ENCODE peak calls at places on chromosomes 1 and 21, in six cellular contexts. V is heart right ventricle, D is adipocyte, K is ovary, U is mammary epithelial cell, T is psoas muscle. W is an unnamed sample. For H3K9me3, the result is how much of the 10 kb centered on the place peaks cover.

GRCh38 chr1:231679109-231679508 is 52.5 kb downstream of the DISC1 start:
- DNase-seq in V (no peak), D (no peak), K (no peak), U (no peak), T (no peak), W (no peak)

GRCh38 chr1:162304736-162305135 is 71.9 kb downstream of the SPATA46 start:
- DNase-seq in V (no peak), D (no peak), K (no peak), U (no peak), T (no peak), W (no peak)

GRCh38 chr1:166489670-166490436 is 323.1 kb upstream of the FAM78B start:
- DNase-seq in V (no peak), D (no peak), K (no peak), U (no peak), T (peak), W (no peak)

GRCh38 chr1:170017478-170017877 is 57.0 kb downstream of the KIFAP3 start:
- DNase-seq in V (no peak), D (no peak), K (no peak), U (no peak), T (no peak), W (no peak)

GRCh38 chr21:29245104-29245643 is 53.5 kb upstream of the BACH1 start:
- DNase-seq in V (no peak), D (no peak), K (no peak), U (no peak), T (no peak), W (no peak)

GRCh38 chr1:209130886-209131285 is 452.6 kb upstream of the CAMK1G start:
- DNase-seq in V (no peak), D (no peak), K (no peak), U (no peak), T (no peak), W (no peak)

GRCh38 chr1:209601809-209602657 is 18.5 kb downstream of the CAMK1G start:
- DNase-seq in V (no peak), D (peak), K (no peak), U (peak), T (no peak), W (no peak)

GRCh38 chr1:212030936-212031528 is 4.3 kb downstream of the INTS7 start:
- DNase-seq in V (no peak), D (peak), K (no peak), U (peak), T (no peak), W (no peak)

GRCh38 chr1:151534662-151535278 is 5.3 kb upstream of the TUFT1 start:
- DNase-seq in V (peak), D (peak), K (peak), U (peak), T (peak), W (peak)

GRCh38 chr1:212229654-212230053 is 55.6 kb upstream of the PPP2R5A start:
- DNase-seq in V (no peak), D (peak), K (no peak), U (peak), T (no peak), W (no peak)

GRCh38 chr1:160097196-160097910 is 1.1 kb downstream of the IGSF8 start:
- DNase-seq in V (no peak), D (no peak), K (no peak), U (no peak), T (no peak), W (no peak)

GRCh38 chr1:99672500-99673213 is 26.7 kb downstream of the PALMD start:
- DNase-seq in V (peak), D (no peak), K (peak), U (no peak), T (peak), W (no peak)

GRCh38 chr1:33459766-33460543 is 12.5 kb upstream of the ZSCAN20 start:
- DNase-seq in V (no peak), D (no peak), K (no peak), U (peak), T (no peak), W (no peak)

GRCh38 chr21:34517491-34518245 is 5.7 kb upstream of the KCNE1 start:
- DNase-seq in V (no peak), D (no peak), K (no peak), U (no peak), T (no peak), W (no peak)

GRCh38 chr1:154324669-154325582 is at the start of gene ATP8B2:
- DNase-seq in V (peak), D (peak), K (peak), U (peak), T (peak), W (peak)

GRCh38 chr1:182236651-182237077 is 154.9 kb downstream of the GLUL start:
- DNase-seq in V (no peak), D (no peak), K (no peak), U (no peak), T (no peak), W (no peak)

GRCh38 chr1:109254621-109255096 is 5.3 kb downstream of the CELSR2 start:
- DNase-seq in V (no peak), D (no peak), K (no peak), U (no peak), T (no peak), W (no peak)

GRCh38 chr21:36211660-36212512 is 55.3 kb downstream of the DOP1B start:
- DNase-seq in V (no peak), D (peak), K (no peak), U (peak), T (no peak), W (no peak)

GRCh38 chr1:215888159-215888558 is 321.1 kb downstream of the KCTD3 start:
- DNase-seq in V (no peak), D (peak), K (no peak), U (no peak), T (no peak), W (no peak)

DNA sequence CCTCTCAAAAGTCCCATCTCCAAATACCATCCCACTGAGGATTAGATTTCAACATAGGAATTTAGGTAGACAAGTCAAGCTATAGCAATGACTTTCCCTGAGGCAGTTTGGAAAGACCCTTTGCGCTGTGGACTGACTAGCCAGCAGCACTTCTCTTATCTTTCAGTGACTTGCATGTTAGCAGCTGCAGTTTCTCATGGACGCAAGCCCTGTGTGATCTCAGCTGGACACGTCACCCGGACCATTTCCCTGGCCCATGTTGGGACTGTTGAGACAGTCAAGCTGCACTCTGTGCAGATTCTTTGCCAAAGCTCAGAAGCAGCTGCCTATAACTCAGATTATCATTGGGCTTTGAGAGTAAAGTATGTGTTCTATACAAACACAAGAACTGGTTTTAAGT is 408.2 kb upstream of the USP24 start:
- DNase-seq in V (peak), D (no peak), K (peak), U (no peak), T (peak), W (peak)
- H3K9me3 ChIP-seq in V (under half), D (under half), K (under half), U (under half), T (under half), W (under half)

GRCh38 chr1:53545663-53546408 is 86.6 kb downstream of the DMRTB1 start:
- DNase-seq in V (no peak), D (no peak), K (peak), U (no peak), T (peak), W (no peak)
- H3K9me3 ChIP-seq in V (under half), D (under half), K (under half), U (under half), T (under half), W (under half)

GRCh38 chr1:80021891-80022290 is 1015.4 kb upstream of the ADGRL4 start:
- DNase-seq in V (no peak), D (no peak), K (no peak), U (no peak), T (no peak), W (no peak)
- H3K9me3 ChIP-seq in V (under half), D (under half), K (under half), U (under half), T (under half), W (under half)

DNA sequence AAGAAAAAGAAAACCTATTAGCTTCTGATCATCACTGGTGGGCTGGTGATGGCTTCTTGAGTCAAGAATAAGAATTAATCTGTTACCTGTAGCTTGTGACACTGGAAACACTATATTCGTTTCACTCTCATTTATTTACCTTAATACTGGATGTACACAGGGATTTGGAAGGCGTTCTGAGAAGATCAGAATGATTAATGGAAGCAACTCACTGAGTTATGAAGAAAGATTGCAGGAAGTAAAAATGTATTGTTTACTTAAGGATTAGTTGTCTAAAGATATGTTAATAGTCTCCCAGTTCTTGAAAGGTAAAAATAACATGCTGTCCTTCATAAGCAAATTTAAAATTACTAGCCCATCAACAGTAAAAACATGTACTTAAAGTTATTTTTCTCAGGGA is 644.9 kb upstream of the NCAM2 start:
- DNase-seq in V (no peak), D (no peak), K (no peak), U (no peak), T (no peak), W (no peak)
- H3K9me3 ChIP-seq in V (under half), D (under half), K (under half), U (under half), T (under half), W (under half)

GRCh38 chr21:38227401-38227800 is 29.4 kb upstream of the KCNJ15 start:
- DNase-seq in V (no peak), D (no peak), K (no peak), U (peak), T (no peak), W (no peak)
- H3K9me3 ChIP-seq in V (half or more), D (half or more), K (under half), U (under half), T (under half), W (under half)

GRCh38 chr1:36391271-36391670 is 5.5 kb upstream of the STK40 start:
- DNase-seq in V (no peak), D (no peak), K (no peak), U (no peak), T (no peak), W (no peak)
- H3K9me3 ChIP-seq in V (under half), D (under half), K (under half), U (under half), T (under half), W (under half)

GRCh38 chr1:3028531-3029282 is 7.4 kb downstream of the ACTRT2 start:
- DNase-seq in V (no peak), D (no peak), K (no peak), U (no peak), T (no peak), W (no peak)

GRCh38 chr1:3024588-3024987 is 3.3 kb downstream of the ACTRT2 start:
- DNase-seq in V (no peak), D (no peak), K (no peak), U (no peak), T (no peak), W (no peak)

GRCh38 chr1:3027611-3028371 is 6.5 kb downstream of the ACTRT2 start:
- DNase-seq in V (no peak), D (no peak), K (no peak), U (no peak), T (no peak), W (no peak)

GRCh38 chr1:3026124-3026523 is 4.9 kb downstream of the ACTRT2 start:
- DNase-seq in V (no peak), D (no peak), K (no peak), U (no peak), T (no peak), W (no peak)

DNA sequence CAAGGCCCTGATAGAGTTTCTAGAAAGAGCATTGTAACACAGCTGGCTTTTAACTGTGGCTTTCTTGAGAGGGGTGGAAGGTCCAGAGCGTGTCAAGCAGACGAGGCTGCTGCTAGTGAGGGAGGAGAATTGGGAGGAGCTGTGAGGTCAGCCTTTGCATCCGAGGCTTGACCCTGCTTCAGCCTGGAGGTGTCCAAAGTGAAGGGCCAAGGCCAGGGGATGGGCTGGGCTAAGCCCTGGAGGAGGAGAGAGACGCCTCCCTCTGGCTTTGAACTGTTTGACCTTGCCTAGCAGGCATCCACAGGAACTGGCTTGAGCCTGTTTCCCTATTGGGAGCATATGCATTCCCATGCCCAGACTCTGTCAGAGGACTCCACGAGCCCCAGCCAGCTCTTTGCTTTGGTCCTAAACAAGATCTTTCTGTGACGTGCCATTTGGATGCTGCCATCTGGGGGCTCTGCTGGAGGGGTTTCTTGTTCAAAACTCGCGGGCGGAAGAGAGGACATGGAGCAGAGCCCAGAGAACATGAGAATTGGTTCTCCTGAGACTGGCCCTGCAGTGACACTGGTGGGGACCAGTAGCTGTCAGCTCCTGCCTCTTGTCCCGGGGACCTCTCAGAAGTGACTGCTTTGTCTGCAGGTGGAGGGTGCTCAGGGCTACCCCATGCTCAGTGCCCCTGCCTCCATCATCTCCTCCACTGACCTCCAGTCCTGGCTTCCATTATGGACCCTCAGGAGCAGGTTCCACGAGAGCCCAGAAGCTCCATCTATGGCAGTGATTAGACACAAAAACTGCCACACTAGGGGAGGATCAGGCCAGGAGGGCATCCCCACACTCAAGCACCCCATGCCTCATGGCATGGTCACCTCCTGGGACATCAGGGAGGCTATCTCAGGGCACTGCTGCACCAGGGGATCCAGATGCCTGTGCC is 5.6 kb downstream of the ACTRT2 start:
- DNase-seq in V (no peak), D (no peak), K (no peak), U (no peak), T (no peak), W (no peak)
- H3K9me3 ChIP-seq in V (under half), D (under half), K (under half), U (under half), T (under half), W (under half)

DNA sequence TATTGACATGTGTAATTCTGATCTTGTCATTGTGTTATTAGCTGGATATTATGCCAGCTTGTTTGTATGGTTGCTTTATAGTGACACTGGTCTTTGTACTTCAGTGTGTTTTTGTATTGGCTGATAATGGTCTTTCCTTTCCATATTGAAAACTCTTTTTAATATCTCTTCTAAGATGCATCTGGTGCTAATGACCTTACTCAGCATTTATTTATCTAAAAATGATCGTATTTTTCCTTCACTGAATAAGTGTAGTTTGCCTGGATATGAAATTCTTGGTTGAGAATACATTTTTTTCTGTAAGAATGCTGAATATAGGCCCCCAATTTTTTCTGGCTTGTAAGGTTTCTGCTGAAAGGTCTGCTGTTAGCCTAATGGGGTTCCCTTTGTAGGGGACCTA is 465.5 kb upstream of the TMPRSS15 start:
- DNase-seq in V (no peak), D (no peak), K (no peak), U (no peak), T (no peak), W (no peak)
- H3K9me3 ChIP-seq in V (under half), D (under half), K (under half), U (under half), T (under half), W (under half)

DNA sequence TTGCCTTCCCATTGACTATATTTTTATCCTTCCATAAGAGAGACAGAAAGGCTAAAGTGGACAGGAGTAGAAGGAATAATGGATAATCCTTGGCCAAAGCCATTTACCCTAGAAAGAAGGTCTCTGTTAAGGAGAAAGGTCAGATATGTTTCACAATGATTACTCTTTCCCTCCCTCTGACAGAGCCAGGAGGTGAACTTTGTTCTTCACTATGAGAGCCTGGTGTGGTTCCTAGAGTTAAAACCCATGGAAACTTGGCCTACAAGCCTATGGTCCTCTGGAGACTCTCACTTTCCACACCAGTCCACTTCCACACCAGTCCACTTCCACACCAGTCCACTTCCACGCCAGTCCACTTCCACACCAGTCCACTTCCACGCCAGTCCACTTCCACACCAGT is 479.9 kb upstream of the ZP4 start:
- DNase-seq in V (no peak), D (no peak), K (no peak), U (no peak), T (no peak), W (no peak)
- H3K9me3 ChIP-seq in V (under half), D (under half), K (under half), U (under half), T (under half), W (under half)

W was measured in pancreas.